ENCODE peak calls at places on chromosomes 4 and X, in six cellular contexts. One of them, this sample, is unnamed.

GRCh38 chr4:167713756-167714155 is 378.6 kb upstream of the ANXA10 start:
- DNase-seq in OCI-LY7: no peak
- DNase-seq in GM23248: no peak
- DNase-seq in HCT116: no peak
- DNase-seq in GM23338: no peak
- DNase-seq in PC-3: peak; percentile 47
- DNase-seq in this sample: no peak

GRCh38 chrX:140764401-140764919 is 54.9 kb downstream of the LINC00632 start:
- DNase-seq in OCI-LY7: no peak
- DNase-seq in GM23248: peak; percentile 80
- DNase-seq in HCT116: no peak
- DNase-seq in GM23338: peak; percentile 64
- DNase-seq in PC-3: peak; percentile 58
- DNase-seq in this sample: peak; percentile 69

GRCh38 chrX:36266155-36266554 is 346.6 kb downstream of the CFAP47 start:
- DNase-seq in OCI-LY7: no peak
- DNase-seq in GM23248: no peak
- DNase-seq in HCT116: no peak
- DNase-seq in GM23338: no peak
- DNase-seq in PC-3: no peak
- DNase-seq in this sample: no peak

GRCh38 chr4:86359944-86360478 is at the start of gene MAPK10:
- DNase-seq in OCI-LY7: peak; percentile 87
- DNase-seq in GM23248: peak; percentile 71
- DNase-seq in HCT116: no peak
- DNase-seq in GM23338: peak; percentile 95
- DNase-seq in PC-3: no peak
- DNase-seq in this sample: peak; percentile 90

GRCh38 chrX:123989235-123989634 is 27.7 kb downstream of the STAG2 start:
- DNase-seq in OCI-LY7: no peak
- DNase-seq in GM23248: no peak
- DNase-seq in HCT116: no peak
- DNase-seq in GM23338: no peak
- DNase-seq in PC-3: no peak
- DNase-seq in this sample: no peak

GRCh38 chr4:168908093-168908492 is 102.0 kb downstream of the CBR4 start:
- DNase-seq in OCI-LY7: no peak
- DNase-seq in GM23248: peak; percentile 53
- DNase-seq in HCT116: no peak
- DNase-seq in GM23338: no peak
- DNase-seq in PC-3: peak; percentile 45
- DNase-seq in this sample: no peak

GRCh38 chrX:41730101-41730500 is 6.1 kb downstream of the GPR82 start:
- DNase-seq in OCI-LY7: no peak
- DNase-seq in GM23248: peak; percentile 1
- DNase-seq in HCT116: no peak
- DNase-seq in GM23338: no peak
- DNase-seq in PC-3: no peak
- DNase-seq in this sample: no peak

GRCh38 chrX:20857746-20858145 is 516.5 kb upstream of the CNKSR2 start:
- DNase-seq in OCI-LY7: no peak
- DNase-seq in GM23248: peak; percentile 62
- DNase-seq in HCT116: no peak
- DNase-seq in GM23338: no peak
- DNase-seq in PC-3: peak; percentile 52
- DNase-seq in this sample: no peak

GRCh38 chr4:126777649-126778048 is 855.1 kb upstream of the INTU start:
- DNase-seq in OCI-LY7: no peak
- DNase-seq in GM23248: peak; percentile 89
- DNase-seq in HCT116: no peak
- DNase-seq in GM23338: no peak
- DNase-seq in PC-3: no peak
- DNase-seq in this sample: no peak

GRCh38 chr4:141473952-141474351 is 162.4 kb upstream of the IL15 start:
- DNase-seq in OCI-LY7: no peak
- DNase-seq in GM23248: peak; percentile 73
- DNase-seq in HCT116: no peak
- DNase-seq in GM23338: no peak
- DNase-seq in PC-3: no peak
- DNase-seq in this sample: no peak

GRCh38 chrX:153791104-153791852 is 2.9 kb downstream of the IDH3G start:
- DNase-seq in OCI-LY7: no peak
- DNase-seq in GM23248: no peak
- DNase-seq in HCT116: no peak
- DNase-seq in GM23338: no peak
- DNase-seq in PC-3: no peak
- DNase-seq in this sample: no peak

GRCh38 chrX:119880552-119881437 is 9.2 kb downstream of the NDUFA1 start:
- DNase-seq in OCI-LY7: peak; percentile 76
- DNase-seq in GM23248: peak; percentile 73
- DNase-seq in HCT116: peak; percentile 23
- DNase-seq in GM23338: peak; percentile 52
- DNase-seq in PC-3: peak; percentile 69
- DNase-seq in this sample: peak; percentile 57

GRCh38 chr4:155071962-155072361 is 136.5 kb upstream of the NPY2R start:
- DNase-seq in OCI-LY7: no peak
- DNase-seq in GM23248: no peak
- DNase-seq in HCT116: no peak
- DNase-seq in GM23338: no peak
- DNase-seq in PC-3: no peak
- DNase-seq in this sample: no peak

GRCh38 chrX:65488496-65488895 is 46.1 kb downstream of the LAS1L start:
- DNase-seq in OCI-LY7: no peak
- DNase-seq in GM23248: peak; percentile 29
- DNase-seq in HCT116: no peak
- DNase-seq in GM23338: no peak
- DNase-seq in PC-3: peak; percentile 5
- DNase-seq in this sample: no peak

GRCh38 chr4:118964891-118965411 is 76.3 kb downstream of the SYNPO2 start:
- DNase-seq in OCI-LY7: no peak
- DNase-seq in GM23248: peak; percentile 74
- DNase-seq in HCT116: no peak
- DNase-seq in GM23338: no peak
- DNase-seq in PC-3: no peak
- DNase-seq in this sample: no peak

GRCh38 chrX:49186125-49187027 is at the start of gene PRICKLE3:
- DNase-seq in OCI-LY7: peak; percentile 87
- DNase-seq in GM23248: peak; percentile 77
- DNase-seq in HCT116: no peak
- DNase-seq in GM23338: peak; percentile 82
- DNase-seq in PC-3: peak; percentile 79
- DNase-seq in this sample: peak; percentile 84

GRCh38 chr4:113145519-113146291 is 96.3 kb downstream of the ANK2 start:
- DNase-seq in OCI-LY7: no peak
- DNase-seq in GM23248: peak; percentile 7
- DNase-seq in HCT116: no peak
- DNase-seq in GM23338: peak; percentile 77
- DNase-seq in PC-3: no peak
- DNase-seq in this sample: no peak

GRCh38 chr4:101835121-101835904 is 44.8 kb downstream of the BANK1 start:
- DNase-seq in OCI-LY7: no peak
- DNase-seq in GM23248: peak; percentile 80
- DNase-seq in HCT116: no peak
- DNase-seq in GM23338: no peak
- DNase-seq in PC-3: peak; percentile 54
- DNase-seq in this sample: peak; percentile 15

GRCh38 chr4:103996637-103997036 is 276.9 kb upstream of the TACR3 start:
- DNase-seq in OCI-LY7: no peak
- DNase-seq in GM23248: peak; percentile 69
- DNase-seq in HCT116: peak; percentile 78
- DNase-seq in GM23338: peak; percentile 86
- DNase-seq in PC-3: peak; percentile 72
- DNase-seq in this sample: peak; percentile 85

GRCh38 chr4:118557298-118557851 is 127.8 kb upstream of the METTL14 start:
- DNase-seq in OCI-LY7: no peak
- DNase-seq in GM23248: peak; percentile 71
- DNase-seq in HCT116: peak; percentile 18
- DNase-seq in GM23338: no peak
- DNase-seq in PC-3: peak; percentile 58
- DNase-seq in this sample: no peak

GRCh38 chrX:37454537-37455285 is 105.5 kb downstream of the PRRG1 start:
- DNase-seq in OCI-LY7: no peak
- DNase-seq in GM23248: peak; percentile 26
- DNase-seq in HCT116: peak; percentile 73
- DNase-seq in GM23338: peak; percentile 25
- DNase-seq in PC-3: peak; percentile 89
- DNase-seq in this sample: peak; percentile 6

GRCh38 chrX:22134681-22135080 is 102.6 kb downstream of the PHEX start:
- DNase-seq in OCI-LY7: no peak
- DNase-seq in GM23248: peak; percentile 82
- DNase-seq in HCT116: no peak
- DNase-seq in GM23338: no peak
- DNase-seq in PC-3: peak; percentile 89
- DNase-seq in this sample: peak; percentile 39

GRCh38 chr4:86831262-86832090 is 17.7 kb downstream of the SLC10A6 start:
- DNase-seq in OCI-LY7: no peak
- DNase-seq in GM23248: peak; percentile 97
- DNase-seq in HCT116: peak; percentile 70
- DNase-seq in GM23338: no peak
- DNase-seq in PC-3: peak; percentile 94
- DNase-seq in this sample: peak; percentile 39

GRCh38 chr4:80197132-80197573 is at the start of gene PRDM8:
- DNase-seq in OCI-LY7: no peak
- DNase-seq in GM23248: peak; percentile 61
- DNase-seq in HCT116: no peak
- DNase-seq in GM23338: peak; percentile 52
- DNase-seq in PC-3: no peak
- DNase-seq in this sample: no peak

GRCh38 chrX:11944486-11944885 is 186.4 kb downstream of the MSL3 start:
- DNase-seq in OCI-LY7: peak; percentile 3
- DNase-seq in GM23248: peak; percentile 27
- DNase-seq in HCT116: no peak
- DNase-seq in GM23338: peak; percentile 74
- DNase-seq in PC-3: peak; percentile 66
- DNase-seq in this sample: peak; percentile 49

GRCh38 chr4:103934178-103934789 is 214.5 kb upstream of the TACR3 start:
- DNase-seq in OCI-LY7: peak; percentile 60
- DNase-seq in GM23248: peak; percentile 59
- DNase-seq in HCT116: peak; percentile 58
- DNase-seq in GM23338: peak; percentile 73
- DNase-seq in PC-3: peak; percentile 65
- DNase-seq in this sample: peak; percentile 78

GRCh38 chr4:82797591-82798081 is 960 bp downstream of the SCD5 start:
- DNase-seq in OCI-LY7: no peak
- DNase-seq in GM23248: peak; percentile 64
- DNase-seq in HCT116: no peak
- DNase-seq in GM23338: peak; percentile 46
- DNase-seq in PC-3: no peak
- DNase-seq in this sample: no peak

DNA sequence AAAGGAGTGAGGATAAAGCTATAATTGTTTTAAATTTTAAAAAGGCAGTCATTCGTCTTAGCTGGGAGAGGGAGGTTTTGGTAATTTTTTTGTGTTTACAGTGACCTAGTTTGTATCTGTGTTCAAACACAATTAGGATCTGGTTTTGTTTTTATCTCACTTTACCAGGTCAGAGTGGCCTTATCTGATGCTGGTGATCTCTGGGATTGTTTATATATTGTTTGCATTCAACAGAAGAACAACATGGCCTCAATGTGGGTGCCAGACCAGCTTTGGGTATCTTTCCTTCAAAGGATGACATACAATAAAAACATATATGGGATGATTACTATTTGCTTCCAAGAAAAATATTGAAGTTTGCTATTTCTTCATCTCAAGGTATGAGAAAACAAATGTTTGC is 272.2 kb upstream of the UGT8 start:
- DNase-seq in OCI-LY7: no peak
- DNase-seq in GM23248: no peak
- DNase-seq in HCT116: no peak
- DNase-seq in GM23338: no peak
- DNase-seq in PC-3: no peak
- DNase-seq in this sample: no peak
- H3K27ac ChIP-seq in OCI-LY7: no peak overlapping the region
- H3K27ac ChIP-seq in GM23248: no peak overlapping the region
- H3K27ac ChIP-seq in HCT116: no peak overlapping the region
- H3K27ac ChIP-seq in GM23338: no peak overlapping the region
- H3K27ac ChIP-seq in PC-3: no peak overlapping the region
- H3K27ac ChIP-seq in this sample: no peak overlapping the region

GRCh38 chrX:150905293-150905692 is 6.8 kb upstream of the CD99L2 start:
- DNase-seq in OCI-LY7: no peak
- DNase-seq in GM23248: no peak
- DNase-seq in HCT116: no peak
- DNase-seq in GM23338: no peak
- DNase-seq in PC-3: no peak
- DNase-seq in this sample: no peak

GRCh38 chrX:150899191-150899757 is 806 bp upstream of the CD99L2 start:
- DNase-seq in OCI-LY7: peak; percentile 71
- DNase-seq in GM23248: peak; percentile 63
- DNase-seq in HCT116: no peak
- DNase-seq in GM23338: peak; percentile 50
- DNase-seq in PC-3: peak; percentile 13
- DNase-seq in this sample: peak; percentile 36

GRCh38 chrX:150906694-150907093 is 8.2 kb upstream of the CD99L2 start:
- DNase-seq in OCI-LY7: no peak
- DNase-seq in GM23248: no peak
- DNase-seq in HCT116: no peak
- DNase-seq in GM23338: no peak
- DNase-seq in PC-3: no peak
- DNase-seq in this sample: no peak

GRCh38 chrX:150902434-150903109 is 4.1 kb upstream of the CD99L2 start:
- DNase-seq in OCI-LY7: no peak
- DNase-seq in GM23248: no peak
- DNase-seq in HCT116: no peak
- DNase-seq in GM23338: peak; percentile 93
- DNase-seq in PC-3: no peak
- DNase-seq in this sample: no peak

GRCh38 chrX:150903110-150903508 is 4.6 kb upstream of the CD99L2 start:
- DNase-seq in OCI-LY7: no peak
- DNase-seq in GM23248: no peak
- DNase-seq in HCT116: no peak
- DNase-seq in GM23338: peak; percentile 62
- DNase-seq in PC-3: no peak
- DNase-seq in this sample: no peak
- TF ChIP-seq EZH2phosphoT487 in OCI-LY7: no peak
- TF ChIP-seq EZH2phosphoT487 in GM23248: no peak
- TF ChIP-seq EZH2phosphoT487 in HCT116: no peak
- TF ChIP-seq EZH2phosphoT487 in GM23338: no peak
- TF ChIP-seq EZH2phosphoT487 in PC-3: no peak
- TF ChIP-seq EZH2phosphoT487 in this sample: no peak

GRCh38 chrX:84362184-84362838 is 139.9 kb downstream of the HDX start:
- DNase-seq in OCI-LY7: no peak
- DNase-seq in GM23248: peak; percentile 42
- DNase-seq in HCT116: no peak
- DNase-seq in GM23338: no peak
- DNase-seq in PC-3: no peak
- DNase-seq in this sample: peak; percentile 6
- H3K4me3 ChIP-seq in OCI-LY7: no peak overlapping the region
- H3K4me3 ChIP-seq in GM23248: peak overlapping the region; percentile 65
- H3K4me3 ChIP-seq in HCT116: no peak overlapping the region
- H3K4me3 ChIP-seq in GM23338: no peak overlapping the region
- H3K4me3 ChIP-seq in PC-3: no peak overlapping the region
- H3K4me3 ChIP-seq in this sample: no peak overlapping the region

DNA sequence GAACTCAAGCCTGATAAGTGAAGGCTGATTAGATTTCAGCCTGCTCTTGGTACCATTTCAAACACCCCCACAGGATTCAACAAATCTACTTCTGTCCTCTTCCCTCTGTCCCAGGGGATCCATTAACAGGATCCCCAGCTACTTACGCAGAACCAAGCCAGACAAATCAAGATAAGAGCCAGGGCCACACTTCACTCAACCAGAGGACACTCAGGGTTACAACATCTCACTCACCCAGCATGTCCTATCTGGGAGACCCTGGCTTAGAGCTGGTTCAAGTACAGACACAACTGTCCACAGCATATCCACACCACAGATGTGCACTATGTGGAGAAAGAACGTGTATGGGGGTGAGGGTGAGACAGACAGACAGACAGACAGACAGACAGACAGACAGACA is 179.9 kb downstream of the SH3KBP1 start:
- DNase-seq in OCI-LY7: no peak
- DNase-seq in GM23248: no peak
- DNase-seq in HCT116: no peak
- DNase-seq in GM23338: no peak
- DNase-seq in PC-3: no peak
- DNase-seq in this sample: no peak
- H3K27ac ChIP-seq in OCI-LY7: no peak overlapping the region
- H3K27ac ChIP-seq in GM23248: no peak overlapping the region
- H3K27ac ChIP-seq in HCT116: no peak overlapping the region
- H3K27ac ChIP-seq in GM23338: no peak overlapping the region
- H3K27ac ChIP-seq in PC-3: no peak overlapping the region
- H3K27ac ChIP-seq in this sample: no peak overlapping the region